ENCODE peak calls at places on chromosomes 2 and 18, in seven cellular contexts. O is EH, A is left ventricle myocardium superior, R is anterior cingulate cortex, B is Daoy, S is progenitor cell of endocrine pancreas, J is tibial artery. M is an unnamed sample.

GRCh38 chr18:37535968-37536367 is 29.6 kb downstream of the CELF4 start:
- DNase-seq in A (no peak), R (no peak), B (peak), S (no peak), J (no peak), O (no peak), M (no peak)

GRCh38 chr2:121285926-121286325 is 924 bp upstream of the TFCP2L1 start:
- DNase-seq in O (no peak), B (no peak), S (no peak), A (no peak), R (no peak), J (no peak), M (no peak)

GRCh38 chr2:182628901-182629300 is 87.2 kb upstream of the DNAJC10 start:
- DNase-seq in S (no peak), J (no peak), B (no peak), A (no peak), R (no peak), O (no peak), M (no peak)

GRCh38 chr18:55233850-55234249 is 274.6 kb upstream of the CCDC68 start:
- DNase-seq in J (no peak), A (no peak), B (no peak), S (no peak), O (peak), R (no peak), M (no peak)

GRCh38 chr18:51724790-51725721 is 527.6 kb upstream of the MEX3C start:
- DNase-seq in B (no peak), A (no peak), R (no peak), O (no peak), S (no peak), J (no peak), M (no peak)

GRCh38 chr2:166032361-166032760 is 78.8 kb upstream of the TTC21B start:
- DNase-seq in B (no peak), S (no peak), A (no peak), O (no peak), R (no peak), J (no peak), M (no peak)

GRCh38 chr2:109597283-109597682 is 16.5 kb downstream of the SEPTIN10 start:
- DNase-seq in O (no peak), J (no peak), A (no peak), B (no peak), R (no peak), S (no peak), M (no peak)

GRCh38 chr18:56210466-56210865 is 427.9 kb downstream of the TXNL1 start:
- DNase-seq in B (no peak), S (no peak), A (no peak), J (no peak), R (no peak), O (no peak), M (no peak)

GRCh38 chr2:207073791-207074678 is 91.7 kb downstream of the KLF7 start:
- DNase-seq in J (no peak), R (no peak), A (peak), B (no peak), S (no peak), O (peak), M (peak)

GRCh38 chr18:27843783-27844415 is 333.0 kb downstream of the CDH2 start:
- DNase-seq in S (no peak), J (no peak), B (peak), O (peak), A (no peak), R (no peak), M (no peak)

GRCh38 chr2:75896779-75897366 is 186.2 kb upstream of the GCFC2 start:
- DNase-seq in R (no peak), B (peak), J (no peak), O (peak), A (no peak), S (peak), M (no peak)

GRCh38 chr18:41873730-41874129 is 81.3 kb upstream of the PIK3C3 start:
- DNase-seq in R (no peak), S (no peak), A (no peak), J (no peak), O (no peak), B (no peak), M (no peak)

GRCh38 chr18:45521151-45521550 is 94.1 kb upstream of the SLC14A2 start:
- DNase-seq in O (peak), R (no peak), A (no peak), S (no peak), J (no peak), B (no peak), M (no peak)

GRCh38 chr2:149768320-149768799 is 180.8 kb upstream of the MMADHC start:
- DNase-seq in R (no peak), S (no peak), J (no peak), B (peak), A (no peak), O (peak), M (no peak)

GRCh38 chr2:175007510-175007909 is 2.3 kb upstream of the CHN1 start:
- DNase-seq in R (no peak), O (no peak), J (no peak), B (no peak), A (no peak), S (no peak), M (no peak)

GRCh38 chr2:180494286-180494685 is 486.1 kb upstream of the UBE2E3 start:
- DNase-seq in S (no peak), B (no peak), O (no peak), J (no peak), R (no peak), A (no peak), M (no peak)

GRCh38 chr2:238029853-238030252 is 30.9 kb upstream of the SCLY start:
- DNase-seq in A (no peak), O (no peak), B (no peak), R (no peak), S (no peak), J (no peak), M (no peak)

GRCh38 chr2:12615509-12615908 is 101.2 kb upstream of the TRIB2 start:
- DNase-seq in B (no peak), O (no peak), J (no peak), R (no peak), A (no peak), S (no peak), M (no peak)

GRCh38 chr2:675982-676646 is 1.1 kb downstream of the TMEM18 start:
- DNase-seq in A (no peak), O (peak), S (peak), J (peak), B (peak), R (no peak), M (peak)

GRCh38 chr2:152336854-152337510 is 2.0 kb downstream of the FMNL2 start:
- DNase-seq in O (peak), S (no peak), J (no peak), R (peak), B (peak), A (peak), M (peak)

GRCh38 chr2:108978709-108979111 is 10.3 kb downstream of the EDAR start:
- DNase-seq in A (no peak), S (no peak), B (no peak), O (peak), R (no peak), J (no peak), M (no peak)

GRCh38 chr2:186739739-186740138 is 45.9 kb downstream of the FAM171B start:
- DNase-seq in A (no peak), R (no peak), B (no peak), J (no peak), O (no peak), S (no peak), M (no peak)

GRCh38 chr2:238912228-238912915 is 64.5 kb downstream of the TWIST2 start:
- DNase-seq in O (no peak), B (no peak), S (no peak), J (peak), A (no peak), R (no peak), M (no peak)

GRCh38 chr2:200483729-200484198 is 26.1 kb downstream of the KCTD18 start:
- DNase-seq in B (peak), S (peak), A (no peak), R (no peak), J (no peak), O (peak), M (no peak)

GRCh38 chr2:23859983-23860382 is 66.9 kb downstream of the ATAD2B start:
- DNase-seq in J (no peak), R (no peak), B (no peak), A (no peak), S (no peak), O (peak), M (no peak)

GRCh38 chr2:109475531-109476210 is 138.1 kb downstream of the SEPTIN10 start:
- DNase-seq in R (no peak), B (peak), S (no peak), O (peak), A (no peak), J (no peak), M (no peak)

GRCh38 chr18:3452750-3453539 is 3.0 kb downstream of the TGIF1 start:
- DNase-seq in J (no peak), A (no peak), O (no peak), R (no peak), S (no peak), B (peak), M (no peak)

GRCh38 chr2:7430869-7431641 is 513.8 kb downstream of the RNF144A start:
- DNase-seq in O (no peak), B (no peak), R (no peak), S (peak), J (peak), A (peak), M (peak)

GRCh38 chr2:38260972-38261371 is 116.1 kb downstream of the ATL2 start:
- DNase-seq in B (no peak), R (no peak), J (no peak), A (no peak), O (peak), S (no peak), M (no peak)

GRCh38 chr2:1049691-1050090 is 99.0 kb downstream of the SNTG2 start:
- DNase-seq in O (peak), S (no peak), J (no peak), R (no peak), A (no peak), B (peak), M (no peak)

GRCh38 chr2:99861376-99861760 is 281.0 kb downstream of the AFF3 start:
- DNase-seq in J (no peak), B (peak), S (no peak), A (no peak), R (no peak), O (peak), M (no peak)